ENCODE peak calls at places on chromosomes 1 and 21, in five cellular contexts. One of them, this sample, is unnamed.

GRCh38 chr21:37159053-37159776 is 86.2 kb downstream of the TTC3 start:
- DNase-seq in caudate nucleus: no peak
- DNase-seq in NCI-H1694: no peak
- DNase-seq in kidney tubule cell: no peak
- DNase-seq in skeletal muscle cell: no peak
- DNase-seq in this sample: no peak

GRCh38 chr1:196464545-196464944 is 143.7 kb downstream of the KCNT2 start:
- DNase-seq in caudate nucleus: no peak
- DNase-seq in skeletal muscle cell: no peak
- DNase-seq in kidney tubule cell: peak
- DNase-seq in NCI-H1694: peak
- DNase-seq in this sample: no peak

GRCh38 chr1:15123298-15123697 is 30.2 kb upstream of the TMEM51 start:
- DNase-seq in skeletal muscle cell: no peak
- DNase-seq in caudate nucleus: no peak
- DNase-seq in kidney tubule cell: no peak
- DNase-seq in NCI-H1694: no peak
- DNase-seq in this sample: no peak

GRCh38 chr1:181906631-181907030 is 154.9 kb downstream of the ZNF648 start:
- DNase-seq in caudate nucleus: no peak
- DNase-seq in NCI-H1694: no peak
- DNase-seq in kidney tubule cell: no peak
- DNase-seq in skeletal muscle cell: no peak
- DNase-seq in this sample: no peak

GRCh38 chr21:45496151-45496967 is 45.9 kb downstream of the SLC19A1 start:
- DNase-seq in NCI-H1694: no peak
- DNase-seq in caudate nucleus: no peak
- DNase-seq in kidney tubule cell: no peak
- DNase-seq in skeletal muscle cell: no peak
- DNase-seq in this sample: no peak

GRCh38 chr1:65814752-65815151 is 22.1 kb downstream of the PDE4B start:
- DNase-seq in kidney tubule cell: no peak
- DNase-seq in NCI-H1694: no peak
- DNase-seq in caudate nucleus: no peak
- DNase-seq in skeletal muscle cell: no peak
- DNase-seq in this sample: no peak

GRCh38 chr1:88774151-88774556 is 90.1 kb downstream of the PKN2 start:
- DNase-seq in caudate nucleus: no peak
- DNase-seq in skeletal muscle cell: no peak
- DNase-seq in kidney tubule cell: peak
- DNase-seq in NCI-H1694: no peak
- DNase-seq in this sample: no peak

GRCh38 chr1:210916548-210916947 is 217.4 kb downstream of the KCNH1 start:
- DNase-seq in caudate nucleus: no peak
- DNase-seq in skeletal muscle cell: no peak
- DNase-seq in kidney tubule cell: no peak
- DNase-seq in NCI-H1694: no peak
- DNase-seq in this sample: no peak

GRCh38 chr21:18403685-18404084 is at the start of gene TMPRSS15:
- DNase-seq in caudate nucleus: no peak
- DNase-seq in skeletal muscle cell: no peak
- DNase-seq in NCI-H1694: no peak
- DNase-seq in kidney tubule cell: no peak
- DNase-seq in this sample: no peak

GRCh38 chr1:64505944-64506658 is 36.2 kb downstream of the CACHD1 start:
- DNase-seq in skeletal muscle cell: no peak
- DNase-seq in kidney tubule cell: peak
- DNase-seq in NCI-H1694: no peak
- DNase-seq in caudate nucleus: peak
- DNase-seq in this sample: no peak

GRCh38 chr1:11654571-11655262 is at the start of gene FBXO44:
- DNase-seq in kidney tubule cell: peak
- DNase-seq in NCI-H1694: no peak
- DNase-seq in caudate nucleus: peak
- DNase-seq in skeletal muscle cell: no peak
- DNase-seq in this sample: peak

GRCh38 chr1:64550946-64551345 is 81.0 kb downstream of the CACHD1 start:
- DNase-seq in skeletal muscle cell: no peak
- DNase-seq in caudate nucleus: no peak
- DNase-seq in kidney tubule cell: no peak
- DNase-seq in NCI-H1694: no peak
- DNase-seq in this sample: no peak

GRCh38 chr1:160207751-160208150 is 2.6 kb downstream of the PEA15 start:
- DNase-seq in NCI-H1694: no peak
- DNase-seq in caudate nucleus: no peak
- DNase-seq in kidney tubule cell: no peak
- DNase-seq in skeletal muscle cell: no peak
- DNase-seq in this sample: no peak

GRCh38 chr1:7572654-7573152 is 198.4 kb upstream of the VAMP3 start:
- DNase-seq in NCI-H1694: no peak
- DNase-seq in skeletal muscle cell: no peak
- DNase-seq in caudate nucleus: no peak
- DNase-seq in kidney tubule cell: no peak
- DNase-seq in this sample: peak

GRCh38 chr1:6922096-6922931 is 137.1 kb downstream of the CAMTA1 start:
- DNase-seq in kidney tubule cell: peak
- DNase-seq in caudate nucleus: peak
- DNase-seq in NCI-H1694: no peak
- DNase-seq in skeletal muscle cell: peak
- DNase-seq in this sample: peak

GRCh38 chr21:15730484-15731242 is 881 bp downstream of the USP25 start:
- DNase-seq in NCI-H1694: peak
- DNase-seq in kidney tubule cell: no peak
- DNase-seq in skeletal muscle cell: no peak
- DNase-seq in caudate nucleus: no peak
- DNase-seq in this sample: peak

GRCh38 chr1:232084584-232085223 is 458.1 kb downstream of the DISC1 start:
- DNase-seq in caudate nucleus: no peak
- DNase-seq in NCI-H1694: no peak
- DNase-seq in kidney tubule cell: peak
- DNase-seq in skeletal muscle cell: no peak
- DNase-seq in this sample: no peak

GRCh38 chr21:15870819-15871218 is 141.0 kb downstream of the USP25 start:
- DNase-seq in caudate nucleus: no peak
- DNase-seq in NCI-H1694: no peak
- DNase-seq in kidney tubule cell: no peak
- DNase-seq in skeletal muscle cell: no peak
- DNase-seq in this sample: no peak

This sample was measured in G401.